ENCODE peak calls at places on chromosomes 3 and 15, in six cellular contexts. E, I, F, L, G and P are unnamed samples.

GRCh38 chr15:40081691-40082194 is 26.9 kb downstream of the BMF start:
- DNase-seq in E (peak; percentile 54), I (no peak), F (peak; percentile 90), L (peak; percentile 75), G (peak; percentile 64), P (no peak)

GRCh38 chr3:146682176-146682575 is 77.0 kb upstream of the PLSCR5 start:
- DNase-seq in E (no peak), I (no peak), F (no peak), L (no peak), G (no peak), P (no peak)

GRCh38 chr3:46959169-46959515 is 17.4 kb downstream of the CCDC12 start:
- DNase-seq in E (no peak), I (peak; percentile 24), F (no peak), L (no peak), G (no peak), P (no peak)

GRCh38 chr3:142993958-142994442 is 7.4 kb upstream of the U2SURP start:
- DNase-seq in E (peak; percentile 73), I (no peak), F (no peak), L (peak; percentile 71), G (peak; percentile 36), P (peak; percentile 13)

GRCh38 chr3:17631617-17632016 is 110.8 kb downstream of the TBC1D5 start:
- DNase-seq in E (no peak), I (no peak), F (no peak), L (no peak), G (no peak), P (no peak)

GRCh38 chr15:85692873-85693272 is 101.9 kb downstream of the KLHL25 start:
- DNase-seq in E (no peak), I (no peak), F (no peak), L (no peak), G (no peak), P (no peak)

GRCh38 chr3:38281895-38282686 is at the start of gene SLC22A14:
- DNase-seq in E (no peak), I (no peak), F (no peak), L (no peak), G (no peak), P (no peak)

GRCh38 chr15:92091155-92091734 is 237.7 kb downstream of the SLCO3A1 start:
- DNase-seq in E (peak; percentile 85), I (no peak), F (no peak), L (peak; percentile 83), G (no peak), P (no peak)

GRCh38 chr3:67901681-67902080 is 247.3 kb upstream of the SUCLG2 start:
- DNase-seq in E (no peak), I (no peak), F (no peak), L (no peak), G (no peak), P (no peak)